ENCODE peak calls at places on chromosome 1, in five cellular contexts. J is activated T-helper 1 cell treated with anti-CD3 and anti-CD28 coated beads, Interleukin-2, amount 50 U/mL, for 16 hours; A is frontal cortex; X is ELR; G is HT1080. T is an unnamed sample.

GRCh38 chr1:14071581-14071980 is 371.6 kb downstream of the PRDM2 start:
- DNase-seq in J (no peak), A (no peak), X (no peak), G (no peak), T (no peak)

GRCh38 chr1:53086504-53087070 is 24.6 kb downstream of the PODN start:
- DNase-seq in J (no peak), A (no peak), X (no peak), G (no peak), T (no peak)

GRCh38 chr1:198623920-198624647 is 14.8 kb upstream of the PTPRC start:
- DNase-seq in J (no peak), A (no peak), X (peak), G (no peak), T (no peak)

GRCh38 chr1:201826830-201827229 is 2.1 kb upstream of the IPO9 start:
- DNase-seq in J (no peak), A (no peak), X (peak), G (peak), T (peak)

GRCh38 chr1:69568435-69569280 is 936 bp downstream of the LRRC7 start:
- DNase-seq in J (no peak), A (peak), X (peak), G (no peak), T (peak)

GRCh38 chr1:51299185-51299584 is 31.2 kb downstream of the TTC39A start:
- DNase-seq in J (no peak), A (no peak), X (no peak), G (no peak), T (no peak)

GRCh38 chr1:4652631-4653327 is 1.6 kb upstream of the AJAP1 start:
- DNase-seq in J (peak), A (peak), X (peak), G (peak), T (peak)

GRCh38 chr1:6601049-6601864 is 1.4 kb downstream of the KLHL21 start:
- DNase-seq in J (peak), A (peak), X (peak), G (peak), T (no peak)

GRCh38 chr1:73401666-73402065 is 796.3 kb downstream of the LRRIQ3 start:
- DNase-seq in J (no peak), A (no peak), X (no peak), G (peak), T (no peak)

GRCh38 chr1:198359024-198359653 is 181.3 kb downstream of the ATP6V1G3 start:
- DNase-seq in J (no peak), A (no peak), X (peak), G (no peak), T (no peak)

GRCh38 chr1:38563985-38564735 is 295.4 kb downstream of the RRAGC start:
- DNase-seq in J (no peak), A (no peak), X (no peak), G (no peak), T (no peak)

GRCh38 chr1:6197746-6198427 is 1.5 kb downstream of the RPL22 start:
- DNase-seq in J (no peak), A (no peak), X (no peak), G (no peak), T (no peak)

GRCh38 chr1:54973205-54973921 is 7.1 kb upstream of the TMEM61 start:
- DNase-seq in J (no peak), A (peak), X (peak), G (peak), T (peak)

GRCh38 chr1:153422450-153423068 is 6.2 kb downstream of the S100A7A start:
- DNase-seq in J (peak), A (peak), X (peak), G (peak), T (peak)

GRCh38 chr1:221783437-221783836 is 41.5 kb upstream of the DUSP10 start:
- DNase-seq in J (no peak), A (no peak), X (no peak), G (no peak), T (no peak)

GRCh38 chr1:191343816-191344215 is 814.4 kb upstream of the RGS18 start:
- DNase-seq in J (no peak), A (no peak), X (peak), G (peak), T (peak)

GRCh38 chr1:194322751-194323150 is 1136.3 kb upstream of the B3GALT2 start:
- DNase-seq in J (no peak), A (no peak), X (no peak), G (no peak), T (no peak)

GRCh38 chr1:220880726-220881506 is 1.7 kb downstream of the HLX start:
- DNase-seq in J (no peak), A (peak), X (peak), G (no peak), T (peak)

GRCh38 chr1:234919061-234919755 is 209.4 kb downstream of the TOMM20 start:
- DNase-seq in J (no peak), A (no peak), X (no peak), G (no peak), T (no peak)

GRCh38 chr1:109281680-109282496 is 1.1 kb downstream of the PSRC1 start:
- DNase-seq in J (no peak), A (no peak), X (peak), G (no peak), T (no peak)

GRCh38 chr1:183304466-183305122 is 113.6 kb downstream of the NMNAT2 start:
- DNase-seq in J (no peak), A (no peak), X (no peak), G (no peak), T (no peak)

T was measured in HTR-8/SVneo.